ENCODE peak calls at places on chromosomes 11 and 22, in four cellular contexts. One of them, this sample, is unnamed.

GRCh38 chr22:24008022-24008283 is 2.7 kb upstream of the GSTT4 start:
- DNase-seq in ELR: no peak
- DNase-seq in T-helper 9 cell: no peak
- DNase-seq in activated B cell treated with CpG ODN at 0.5 μM for 24 hours: no peak
- DNase-seq in this sample: no peak

GRCh38 chr22:47213571-47214230 is 451.3 kb downstream of the TBC1D22A start:
- DNase-seq in ELR: no peak
- DNase-seq in T-helper 9 cell: peak; percentile 15
- DNase-seq in activated B cell treated with CpG ODN at 0.5 μM for 24 hours: peak; percentile 34
- DNase-seq in this sample: no peak

GRCh38 chr11:440065-441042 is 1.5 kb downstream of the ANO9 start:
- DNase-seq in ELR: no peak
- DNase-seq in T-helper 9 cell: no peak
- DNase-seq in activated B cell treated with CpG ODN at 0.5 μM for 24 hours: no peak
- DNase-seq in this sample: no peak

GRCh38 chr22:28788601-28789000 is 11.8 kb downstream of the XBP1 start:
- DNase-seq in ELR: no peak
- DNase-seq in T-helper 9 cell: no peak
- DNase-seq in activated B cell treated with CpG ODN at 0.5 μM for 24 hours: no peak
- DNase-seq in this sample: no peak

GRCh38 chr11:10261821-10262220 is 32.2 kb downstream of the SBF2 start:
- DNase-seq in ELR: peak; percentile 66
- DNase-seq in T-helper 9 cell: no peak
- DNase-seq in activated B cell treated with CpG ODN at 0.5 μM for 24 hours: no peak
- DNase-seq in this sample: no peak

GRCh38 chr11:123159146-123159857 is 35.7 kb downstream of the CLMP start:
- DNase-seq in ELR: no peak
- DNase-seq in T-helper 9 cell: no peak
- DNase-seq in activated B cell treated with CpG ODN at 0.5 μM for 24 hours: no peak
- DNase-seq in this sample: no peak

GRCh38 chr22:47918276-47918928 is 1156.0 kb downstream of the TBC1D22A start:
- DNase-seq in ELR: no peak
- DNase-seq in T-helper 9 cell: no peak
- DNase-seq in activated B cell treated with CpG ODN at 0.5 μM for 24 hours: no peak
- DNase-seq in this sample: peak; percentile 17

GRCh38 chr11:1693327-1694063 is 3.5 kb upstream of the KRTAP5-6 start:
- DNase-seq in ELR: peak; percentile 66
- DNase-seq in T-helper 9 cell: peak; percentile 72
- DNase-seq in activated B cell treated with CpG ODN at 0.5 μM for 24 hours: peak; percentile 79
- DNase-seq in this sample: peak; percentile 55

GRCh38 chr11:75279273-75279672 is 38.7 kb downstream of the TPBGL start:
- DNase-seq in ELR: no peak
- DNase-seq in T-helper 9 cell: no peak
- DNase-seq in activated B cell treated with CpG ODN at 0.5 μM for 24 hours: no peak
- DNase-seq in this sample: no peak

GRCh38 chr11:46183819-46184218 is 62.6 kb upstream of the PHF21A start:
- DNase-seq in ELR: peak; percentile 91
- DNase-seq in T-helper 9 cell: no peak
- DNase-seq in activated B cell treated with CpG ODN at 0.5 μM for 24 hours: no peak
- DNase-seq in this sample: no peak

GRCh38 chr22:33971561-33971961 is 51.3 kb upstream of the LARGE1 start:
- DNase-seq in ELR: no peak
- DNase-seq in T-helper 9 cell: no peak
- DNase-seq in activated B cell treated with CpG ODN at 0.5 μM for 24 hours: no peak
- DNase-seq in this sample: no peak

GRCh38 chr11:14578551-14578956 is 58.4 kb upstream of the PSMA1 start:
- DNase-seq in ELR: peak; percentile 47
- DNase-seq in T-helper 9 cell: peak; percentile 41
- DNase-seq in activated B cell treated with CpG ODN at 0.5 μM for 24 hours: no peak
- DNase-seq in this sample: peak; percentile 33

GRCh38 chr11:134471341-134472187 is 59.5 kb upstream of the B3GAT1 start:
- DNase-seq in ELR: no peak
- DNase-seq in T-helper 9 cell: no peak
- DNase-seq in activated B cell treated with CpG ODN at 0.5 μM for 24 hours: no peak
- DNase-seq in this sample: no peak

GRCh38 chr11:117851091-117851490 is 25.4 kb downstream of the FXYD6 start:
- DNase-seq in ELR: no peak
- DNase-seq in T-helper 9 cell: no peak
- DNase-seq in activated B cell treated with CpG ODN at 0.5 μM for 24 hours: no peak
- DNase-seq in this sample: no peak